ENCODE peak calls at places on chromosomes 3 and 15, in four cellular contexts. B is fibroblast of lung, H is NCI-H1105 treated with DMSO at 0.1 percent for 48 hours, S is Right ventricle myocardium superior. K is an unnamed sample.

GRCh38 chr3:3589715-3590130 is 209.5 kb upstream of the LRRN1 start:
- DNase-seq in B (peak; percentile 6), H (no peak), S (no peak), K (no peak)

GRCh38 chr3:53226142-53226840 is 29.5 kb downstream of the TKT start:
- DNase-seq in B (no peak), H (no peak), S (no peak), K (no peak)

GRCh38 chr15:34241376-34242350 is 16.8 kb downstream of the EMC4 start:
- DNase-seq in B (peak; percentile 37), H (peak; percentile 6), S (no peak), K (no peak)

GRCh38 chr3:52080830-52081719 is 24.7 kb upstream of the DUSP7 start:
- DNase-seq in B (no peak), H (no peak), S (peak; percentile 15), K (peak; percentile 46)

GRCh38 chr15:89206908-89207331 is 14.5 kb downstream of the RLBP1 start:
- DNase-seq in B (peak; percentile 50), H (peak; percentile 60), S (peak; percentile 85), K (peak; percentile 90)

GRCh38 chr15:53936137-53936536 is 42.1 kb upstream of the UNC13C start:
- DNase-seq in B (no peak), H (no peak), S (no peak), K (no peak)

GRCh38 chr15:85414495-85414894 is 34.1 kb downstream of the AKAP13 start:
- DNase-seq in B (no peak), H (no peak), S (no peak), K (no peak)

GRCh38 chr15:42672444-42672843 is 64.5 kb downstream of the CDAN1 start:
- DNase-seq in B (no peak), H (no peak), S (no peak), K (no peak)

GRCh38 chr3:61061092-61061723 is 190.0 kb downstream of the FHIT start:
- DNase-seq in B (no peak), H (no peak), S (no peak), K (no peak)

GRCh38 chr15:60397772-60398445 is at the start of gene ANXA2:
- DNase-seq in B (peak; percentile 89), H (no peak), S (peak; percentile 92), K (peak; percentile 96)

GRCh38 chr3:196287066-196287404 is 491 bp downstream of the PCYT1A start:
- DNase-seq in B (peak; percentile 29), H (no peak), S (peak; percentile 50), K (no peak)

GRCh38 chr3:179446501-179446900 is 4.8 kb downstream of the GNB4 start:
- DNase-seq in B (no peak), H (peak; percentile 12), S (no peak), K (no peak)

GRCh38 chr3:99702953-99703352 is 64.6 kb downstream of the COL8A1 start:
- DNase-seq in B (peak; percentile 85), H (no peak), S (no peak), K (no peak)

GRCh38 chr3:124923833-124924232 is 10.7 kb downstream of the MUC13 start:
- DNase-seq in B (no peak), H (no peak), S (no peak), K (no peak)